ENCODE peak calls at places on chromosome 12, in four cellular contexts. O is fibroblast of the aortic adventitia, L is fibroblast of gingiva, G is GM12864. N is an unnamed sample.

GRCh38 chr12:80565276-80565675 is 121.2 kb downstream of the PTPRQ start:
- DNase-seq in L (peak; percentile 73), G (no peak), O (peak; percentile 43), N (no peak)

GRCh38 chr12:87845995-87846483 is 183.2 kb downstream of the C12orf50 start:
- DNase-seq in L (no peak), O (no peak), G (no peak), N (no peak)

GRCh38 chr12:53048033-53048779 is 1.7 kb upstream of the TNS2 start:
- DNase-seq in L (peak; percentile 58), G (no peak), O (no peak), N (peak; percentile 14)

GRCh38 chr12:23694920-23695319 is 254.6 kb downstream of the SOX5 start:
- DNase-seq in O (no peak), L (no peak), G (no peak), N (no peak)

GRCh38 chr12:20342111-20342510 is 26.2 kb upstream of the PDE3A start:
- DNase-seq in L (peak; percentile 26), G (no peak), O (peak; percentile 16), N (no peak)

GRCh38 chr12:24742378-24742777 is 206.5 kb downstream of the BCAT1 start:
- DNase-seq in L (no peak), O (no peak), G (no peak), N (no peak)

GRCh38 chr12:32033411-32033810 is 73.2 kb upstream of the BICD1 start:
- DNase-seq in G (no peak), L (no peak), O (no peak), N (no peak)

GRCh38 chr12:92656911-92657310 is 45.9 kb upstream of the PLEKHG7 start:
- DNase-seq in O (no peak), L (peak; percentile 89), G (no peak), N (no peak)

GRCh38 chr12:109389146-109389545 is 41.4 kb downstream of the MYO1H start:
- DNase-seq in L (no peak), G (no peak), O (no peak), N (peak; percentile 27)

GRCh38 chr12:4720637-4720995 is 416 bp downstream of the GALNT8 start:
- DNase-seq in O (no peak), L (no peak), G (no peak), N (no peak)

GRCh38 chr12:49296034-49296835 is 1.3 kb downstream of the PRPH start:
- DNase-seq in G (no peak), O (peak; percentile 28), L (no peak), N (no peak)

GRCh38 chr12:14664434-14665023 is 31.9 kb downstream of the GUCY2C start:
- DNase-seq in L (peak; percentile 25), G (no peak), O (peak; percentile 65), N (peak; percentile 2)

GRCh38 chr12:41188058-41188840 is at the start of gene PDZRN4:
- DNase-seq in G (no peak), O (no peak), L (no peak), N (no peak)

GRCh38 chr12:59151243-59151642 is 230.9 kb upstream of the LRIG3 start:
- DNase-seq in G (no peak), O (peak; percentile 56), L (no peak), N (no peak)